ENCODE peak calls at places on chromosomes 2 and 18, in four cellular contexts. One of them, this sample, is unnamed.

GRCh38 chr2:120815292-120815691 is 79.6 kb downstream of the GLI2 start:
- DNase-seq in CD4-positive, alpha-beta T cell: no peak
- DNase-seq in OCI-LY7: no peak
- DNase-seq in H9: no peak
- DNase-seq in this sample: no peak

GRCh38 chr2:8641516-8641915 is 40.3 kb upstream of the ID2 start:
- DNase-seq in CD4-positive, alpha-beta T cell: no peak
- DNase-seq in OCI-LY7: no peak
- DNase-seq in H9: no peak
- DNase-seq in this sample: no peak

GRCh38 chr18:33697498-33697897 is 119.5 kb downstream of the ASXL3 start:
- DNase-seq in CD4-positive, alpha-beta T cell: no peak
- DNase-seq in OCI-LY7: no peak
- DNase-seq in H9: no peak
- DNase-seq in this sample: no peak

GRCh38 chr2:103401621-103402020 is 639.8 kb downstream of the TMEM182 start:
- DNase-seq in CD4-positive, alpha-beta T cell: no peak
- DNase-seq in OCI-LY7: no peak
- DNase-seq in H9: peak
- DNase-seq in this sample: no peak

GRCh38 chr2:202178342-202178958 is 59.9 kb downstream of the SUMO1 start:
- DNase-seq in CD4-positive, alpha-beta T cell: peak
- DNase-seq in OCI-LY7: peak
- DNase-seq in H9: peak
- DNase-seq in this sample: no peak

GRCh38 chr2:135600915-135601314 is 69.6 kb downstream of the R3HDM1 start:
- DNase-seq in CD4-positive, alpha-beta T cell: no peak
- DNase-seq in OCI-LY7: peak
- DNase-seq in H9: no peak
- DNase-seq in this sample: no peak

GRCh38 chr2:8234253-8234652 is 447.6 kb upstream of the ID2 start:
- DNase-seq in CD4-positive, alpha-beta T cell: no peak
- DNase-seq in OCI-LY7: peak
- DNase-seq in H9: no peak
- DNase-seq in this sample: no peak

GRCh38 chr2:192267484-192267883 is 72.8 kb upstream of the TMEFF2 start:
- DNase-seq in CD4-positive, alpha-beta T cell: no peak
- DNase-seq in OCI-LY7: no peak
- DNase-seq in H9: no peak
- DNase-seq in this sample: no peak

GRCh38 chr2:218781691-218782528 is at the start of gene CYP27A1:
- DNase-seq in CD4-positive, alpha-beta T cell: no peak
- DNase-seq in OCI-LY7: no peak
- DNase-seq in H9: peak
- DNase-seq in this sample: no peak

GRCh38 chr2:151302286-151302878 is 12.9 kb upstream of the NMI start:
- DNase-seq in CD4-positive, alpha-beta T cell: no peak
- DNase-seq in OCI-LY7: no peak
- DNase-seq in H9: no peak
- DNase-seq in this sample: no peak

GRCh38 chr18:53152478-53152877 is 812.5 kb downstream of the DCC start:
- DNase-seq in CD4-positive, alpha-beta T cell: no peak
- DNase-seq in OCI-LY7: no peak
- DNase-seq in H9: no peak
- DNase-seq in this sample: peak

GRCh38 chr2:230661072-230661957 is 51.3 kb upstream of the CAB39 start:
- DNase-seq in CD4-positive, alpha-beta T cell: peak
- DNase-seq in OCI-LY7: no peak
- DNase-seq in H9: no peak
- DNase-seq in this sample: no peak

GRCh38 chr18:48563027-48563426 is 24.2 kb downstream of the CTIF start:
- DNase-seq in CD4-positive, alpha-beta T cell: no peak
- DNase-seq in OCI-LY7: no peak
- DNase-seq in H9: no peak
- DNase-seq in this sample: no peak

GRCh38 chr2:15685143-15685542 is 93.5 kb downstream of the DDX1 start:
- DNase-seq in CD4-positive, alpha-beta T cell: no peak
- DNase-seq in OCI-LY7: no peak
- DNase-seq in H9: no peak
- DNase-seq in this sample: no peak

GRCh38 chr2:159613515-159614336 is 2.6 kb downstream of the BAZ2B start:
- DNase-seq in CD4-positive, alpha-beta T cell: no peak
- DNase-seq in OCI-LY7: no peak
- DNase-seq in H9: no peak
- DNase-seq in this sample: no peak

GRCh38 chr2:69298261-69298660 is 88.8 kb downstream of the GFPT1 start:
- DNase-seq in CD4-positive, alpha-beta T cell: no peak
- DNase-seq in OCI-LY7: no peak
- DNase-seq in H9: no peak
- DNase-seq in this sample: no peak

GRCh38 chr18:887716-888115 is 17.0 kb upstream of the ADCYAP1 start:
- DNase-seq in CD4-positive, alpha-beta T cell: no peak
- DNase-seq in OCI-LY7: no peak
- DNase-seq in H9: no peak
- DNase-seq in this sample: no peak

GRCh38 chr2:10160226-10160955 is 37.9 kb downstream of the RRM2 start:
- DNase-seq in CD4-positive, alpha-beta T cell: no peak
- DNase-seq in OCI-LY7: no peak
- DNase-seq in H9: no peak
- DNase-seq in this sample: no peak

GRCh38 chr2:121136323-121136722 is 148.7 kb downstream of the TFCP2L1 start:
- DNase-seq in CD4-positive, alpha-beta T cell: no peak
- DNase-seq in OCI-LY7: no peak
- DNase-seq in H9: no peak
- DNase-seq in this sample: no peak

GRCh38 chr18:26436176-26437031 is 111.9 kb downstream of the KCTD1 start:
- DNase-seq in CD4-positive, alpha-beta T cell: no peak
- DNase-seq in OCI-LY7: no peak
- DNase-seq in H9: no peak
- DNase-seq in this sample: no peak

GRCh38 chr18:69958422-69958821 is 10.7 kb upstream of the CD226 start:
- DNase-seq in CD4-positive, alpha-beta T cell: no peak
- DNase-seq in OCI-LY7: no peak
- DNase-seq in H9: no peak
- DNase-seq in this sample: no peak

GRCh38 chr2:237774811-237775553 is 23.6 kb upstream of the RBM44 start:
- DNase-seq in CD4-positive, alpha-beta T cell: peak
- DNase-seq in OCI-LY7: peak
- DNase-seq in H9: peak
- DNase-seq in this sample: peak

GRCh38 chr2:153532160-153532559 is 53.6 kb upstream of the RPRM start:
- DNase-seq in CD4-positive, alpha-beta T cell: no peak
- DNase-seq in OCI-LY7: no peak
- DNase-seq in H9: peak
- DNase-seq in this sample: no peak

GRCh38 chr2:71617266-71617665 is 163.9 kb downstream of the DYSF start:
- DNase-seq in CD4-positive, alpha-beta T cell: no peak
- DNase-seq in OCI-LY7: no peak
- DNase-seq in H9: no peak
- DNase-seq in this sample: no peak

GRCh38 chr2:38037757-38038615 is 38.0 kb downstream of the CYP1B1 start:
- DNase-seq in CD4-positive, alpha-beta T cell: no peak
- DNase-seq in OCI-LY7: no peak
- DNase-seq in H9: peak
- DNase-seq in this sample: no peak

GRCh38 chr2:218694405-218695145 is 16.1 kb upstream of the TTLL4 start:
- DNase-seq in CD4-positive, alpha-beta T cell: no peak
- DNase-seq in OCI-LY7: no peak
- DNase-seq in H9: no peak
- DNase-seq in this sample: no peak

GRCh38 chr2:127105656-127106456 is 1.1 kb downstream of the BIN1 start:
- DNase-seq in CD4-positive, alpha-beta T cell: no peak
- DNase-seq in OCI-LY7: no peak
- DNase-seq in H9: peak
- DNase-seq in this sample: no peak
- TF ChIP-seq CTCF in CD4-positive, alpha-beta T cell: no peak
- TF ChIP-seq CTCF in OCI-LY7: no peak
- TF ChIP-seq CTCF in H9: no peak
- TF ChIP-seq CTCF in this sample: no peak

DNA sequence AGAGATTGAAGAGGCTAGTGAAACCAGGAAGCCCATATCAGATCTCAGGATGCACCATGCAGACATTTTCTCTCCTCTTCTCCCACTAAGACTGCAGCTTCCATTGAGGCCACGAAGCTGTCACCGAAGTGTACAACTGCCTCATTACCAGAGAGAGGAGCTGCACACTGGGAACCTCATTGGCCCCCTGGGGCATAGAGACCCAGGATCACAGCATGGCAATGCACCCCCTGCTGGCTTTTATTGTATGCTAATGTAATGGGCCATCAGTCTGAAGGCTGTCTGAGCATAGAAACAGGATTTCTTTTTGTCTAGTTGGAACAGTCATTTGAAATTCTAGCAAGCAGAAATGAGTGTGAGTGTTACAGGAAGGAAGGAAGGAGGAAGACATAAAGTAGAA is 861.6 kb upstream of the CELF4 start:
- DNase-seq in CD4-positive, alpha-beta T cell: no peak
- DNase-seq in OCI-LY7: no peak
- DNase-seq in H9: no peak
- DNase-seq in this sample: no peak
- TF ChIP-seq CTCF in CD4-positive, alpha-beta T cell: no peak
- TF ChIP-seq CTCF in OCI-LY7: peak
- TF ChIP-seq CTCF in H9: no peak
- TF ChIP-seq CTCF in this sample: no peak

GRCh38 chr2:215189393-215189792 is 51.0 kb upstream of the ABCA12 start:
- DNase-seq in CD4-positive, alpha-beta T cell: no peak
- DNase-seq in OCI-LY7: no peak
- DNase-seq in H9: no peak
- DNase-seq in this sample: no peak
- TF ChIP-seq CTCF in CD4-positive, alpha-beta T cell: no peak
- TF ChIP-seq CTCF in OCI-LY7: no peak
- TF ChIP-seq CTCF in H9: no peak
- TF ChIP-seq CTCF in this sample: no peak

GRCh38 chr18:27608742-27609141 is 423.6 kb upstream of the CHST9 start:
- DNase-seq in CD4-positive, alpha-beta T cell: no peak
- DNase-seq in OCI-LY7: peak
- DNase-seq in H9: no peak
- DNase-seq in this sample: no peak
- TF ChIP-seq CTCF in CD4-positive, alpha-beta T cell: no peak
- TF ChIP-seq CTCF in OCI-LY7: peak
- TF ChIP-seq CTCF in H9: peak
- TF ChIP-seq CTCF in this sample: peak

This sample was measured in D721Med.